ENCODE peak calls at places on chromosomes 5 and 9, in seven cellular contexts. T is fibroblast of mammary gland; A is WERI-Rb-1; G is CD8-positive, alpha-beta T cell; K is keratinocyte; J is bronchial epithelial cell; U is transverse colon. H is an unnamed sample.

GRCh38 chr9:136011376-136011702 is 50.2 kb upstream of the UBAC1 start:
- DNase-seq in T (no peak), A (no peak), G (no peak), K (no peak), J (no peak), U (no peak), H (no peak)

GRCh38 chr9:111118256-111118950 is 80.1 kb upstream of the LPAR1 start:
- DNase-seq in T (peak; percentile 73), A (no peak), G (no peak), K (no peak), J (no peak), U (no peak), H (no peak)

GRCh38 chr5:173729079-173729765 is 112.8 kb upstream of the BOD1 start:
- DNase-seq in T (no peak), A (no peak), G (no peak), K (no peak), J (no peak), U (no peak), H (no peak)

GRCh38 chr5:170848033-170848432 is 13.8 kb upstream of the RANBP17 start:
- DNase-seq in T (peak; percentile 27), A (no peak), G (no peak), K (no peak), J (peak; percentile 67), U (no peak), H (no peak)

GRCh38 chr9:93290495-93291434 is 106.8 kb downstream of the WNK2 start:
- DNase-seq in T (no peak), A (no peak), G (no peak), K (no peak), J (no peak), U (no peak), H (no peak)

GRCh38 chr9:135040892-135041291 is 46.6 kb upstream of the OLFM1 start:
- DNase-seq in T (no peak), A (no peak), G (no peak), K (no peak), J (no peak), U (no peak), H (no peak)

GRCh38 chr5:37725185-37725584 is 114.7 kb downstream of the GDNF start:
- DNase-seq in T (no peak), A (no peak), G (no peak), K (no peak), J (no peak), U (no peak), H (no peak)

GRCh38 chr9:122387526-122387925 is 16.7 kb downstream of the PTGS1 start:
- DNase-seq in T (no peak), A (no peak), G (no peak), K (no peak), J (no peak), U (no peak), H (no peak)

DNA sequence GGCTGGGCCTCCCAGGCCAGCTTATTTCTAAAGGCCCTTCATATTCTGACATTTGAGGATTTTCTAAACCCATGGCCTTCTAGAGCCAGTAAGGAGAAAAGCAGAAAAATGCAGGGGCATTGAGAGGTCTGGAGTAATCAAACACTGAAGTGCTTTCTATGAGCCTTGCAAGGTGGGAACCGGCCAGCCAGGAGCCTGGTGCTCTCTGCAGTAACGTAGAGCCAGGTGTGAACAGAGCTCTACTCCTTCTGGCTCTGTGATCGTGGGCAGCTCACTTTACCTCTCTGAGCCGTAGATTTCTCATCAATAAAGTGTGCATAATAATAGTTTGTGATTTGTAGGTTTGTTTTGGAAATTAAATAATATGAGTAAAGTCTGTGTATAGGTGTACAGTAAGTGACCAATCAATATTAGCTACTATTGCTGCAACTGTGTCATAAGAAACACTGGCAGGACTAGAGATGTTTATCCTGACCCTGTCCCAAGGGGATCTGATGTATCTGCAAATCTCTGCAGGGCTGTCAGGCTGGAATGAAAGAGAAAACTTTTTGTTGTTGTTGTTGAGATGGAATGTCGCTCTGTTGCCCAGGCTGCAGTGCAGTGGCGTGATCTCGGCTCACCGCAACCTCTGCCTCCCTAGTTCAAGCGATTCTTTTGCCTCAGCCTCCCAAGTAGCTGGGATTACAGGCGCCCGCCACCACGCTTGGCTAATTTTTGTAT is 2.7 kb downstream of the SYNPO start:
- DNase-seq in T (peak; percentile 26), A (no peak), G (no peak), K (no peak), J (no peak), U (no peak), H (no peak)
- H3K4me3 ChIP-seq in T (no peak overlapping the region), A (no peak overlapping the region), G (no peak overlapping the region), K (peak overlapping the region; percentile 6), J (no peak overlapping the region), U (no peak overlapping the region), H (no peak overlapping the region)

GRCh38 chr9:73008273-73008672 is 55.4 kb upstream of the ALDH1A1 start:
- DNase-seq in T (no peak), A (no peak), G (no peak), K (no peak), J (no peak), U (no peak), H (no peak)
- H3K4me3 ChIP-seq in T (no peak overlapping the region), A (no peak overlapping the region), G (no peak overlapping the region), K (no peak overlapping the region), J (no peak overlapping the region), U (no peak overlapping the region), H (no peak overlapping the region)

GRCh38 chr5:35618297-35618636 is 604 bp downstream of the SPEF2 start:
- DNase-seq in T (no peak), A (no peak), G (no peak), K (no peak), J (no peak), U (no peak), H (no peak)
- H3K4me3 ChIP-seq in T (peak overlapping the region; percentile 81), A (peak overlapping the region; percentile 43), G (peak overlapping the region; percentile 88), K (peak overlapping the region; percentile 53), J (peak overlapping the region; percentile 85), U (peak overlapping the region; percentile 54), H (no peak overlapping the region)

GRCh38 chr5:36450229-36451024 is 148.7 kb upstream of the RANBP3L start:
- DNase-seq in T (peak; percentile 33), A (no peak), G (no peak), K (no peak), J (peak; percentile 90), U (no peak), H (no peak)
- H3K4me3 ChIP-seq in T (no peak overlapping the region), A (no peak overlapping the region), G (no peak overlapping the region), K (no peak overlapping the region), J (no peak overlapping the region), U (no peak overlapping the region), H (no peak overlapping the region)

H was measured in Jurkat, Clone E6-1.